ENCODE peak calls at places on chromosomes 11 and 22, in five cellular contexts. A is germinal center; J is CD8-positive, alpha-beta T cell; Z is NCI-H1930; S is non-pigmented ciliary epithelial cell. C is an unnamed sample.

GRCh38 chr11:73478737-73479347 is 102.6 kb downstream of the RELT start:
- DNase-seq in A (peak), J (no peak), Z (peak), S (no peak), C (peak)

GRCh38 chr11:120057595-120058581 is 80.0 kb downstream of the TRIM29 start:
- DNase-seq in A (no peak), J (no peak), Z (no peak), S (no peak), C (no peak)

GRCh38 chr11:94186342-94187203 is 57.9 kb downstream of the PANX1 start:
- DNase-seq in A (no peak), J (no peak), Z (no peak), S (no peak), C (no peak)

GRCh38 chr11:41431784-41432183 is 27.7 kb downstream of the LRRC4C start:
- DNase-seq in A (no peak), J (no peak), Z (no peak), S (no peak), C (peak)

GRCh38 chr11:44398266-44399045 is 88.5 kb upstream of the ALX4 start:
- DNase-seq in A (no peak), J (no peak), Z (no peak), S (no peak), C (no peak)

GRCh38 chr11:69049490-69049867 is 747 bp downstream of the TPCN2 start:
- DNase-seq in A (peak), J (no peak), Z (no peak), S (no peak), C (no peak)

GRCh38 chr11:70505761-70506657 is 107.7 kb downstream of the CTTN start:
- DNase-seq in A (no peak), J (no peak), Z (no peak), S (no peak), C (no peak)

GRCh38 chr22:19239464-19239863 is 52.1 kb downstream of the CLTCL1 start:
- DNase-seq in A (no peak), J (no peak), Z (no peak), S (no peak), C (no peak)

GRCh38 chr11:119666463-119667131 is 62.4 kb downstream of the NECTIN1 start:
- DNase-seq in A (peak), J (peak), Z (peak), S (no peak), C (peak)

GRCh38 chr22:30674482-30674881 is 6.8 kb upstream of the DUSP18 start:
- DNase-seq in A (no peak), J (no peak), Z (no peak), S (no peak), C (no peak)

GRCh38 chr11:114195981-114196731 is 100.0 kb upstream of the NNMT start:
- DNase-seq in A (no peak), J (no peak), Z (no peak), S (no peak), C (no peak)

GRCh38 chr11:129224538-129224937 is 32.4 kb upstream of the ARHGAP32 start:
- DNase-seq in A (no peak), J (no peak), Z (no peak), S (no peak), C (no peak)

GRCh38 chr11:83035070-83035854 is 36.4 kb downstream of the RAB30 start:
- DNase-seq in A (peak), J (no peak), Z (no peak), S (no peak), C (peak)

GRCh38 chr22:24429411-24430365 is 2.3 kb downstream of the ADORA2A start:
- DNase-seq in A (no peak), J (no peak), Z (no peak), S (no peak), C (peak)

GRCh38 chr11:64134963-64135362 is 30.9 kb downstream of the MACROD1 start:
- DNase-seq in A (no peak), J (no peak), Z (no peak), S (no peak), C (no peak)

GRCh38 chr11:131095501-131096185 is 179.4 kb upstream of the SNX19 start:
- DNase-seq in A (no peak), J (no peak), Z (no peak), S (no peak), C (no peak)

GRCh38 chr11:82980292-82980691 is 78.8 kb downstream of the DDIAS start:
- DNase-seq in A (no peak), J (no peak), Z (no peak), S (peak), C (no peak)

GRCh38 chr11:14577835-14578529 is 57.8 kb upstream of the PSMA1 start:
- DNase-seq in A (no peak), J (no peak), Z (no peak), S (no peak), C (peak)

GRCh38 chr22:28822930-28823481 is 22.6 kb upstream of the XBP1 start:
- DNase-seq in A (no peak), J (no peak), Z (peak), S (no peak), C (peak)

GRCh38 chr11:129709801-129710398 is 105.7 kb upstream of the TMEM45B start:
- DNase-seq in A (no peak), J (no peak), Z (no peak), S (no peak), C (no peak)

GRCh38 chr11:68117896-68118470 is 3.2 kb downstream of the CHKA start:
- DNase-seq in A (no peak), J (no peak), Z (no peak), S (no peak), C (no peak)

GRCh38 chr11:43222215-43222614 is 89.6 kb upstream of the API5 start:
- DNase-seq in A (no peak), J (no peak), Z (no peak), S (no peak), C (no peak)

GRCh38 chr11:33932721-33933120 is 40.8 kb upstream of the LMO2 start:
- DNase-seq in A (no peak), J (no peak), Z (no peak), S (no peak), C (no peak)

GRCh38 chr11:32034149-32034548 is 56.7 kb upstream of the RCN1 start:
- DNase-seq in A (no peak), J (no peak), Z (no peak), S (peak), C (no peak)

GRCh38 chr11:3049430-3050243 is 7.6 kb downstream of the CARS1 start:
- DNase-seq in A (peak), J (peak), Z (no peak), S (peak), C (peak)

GRCh38 chr11:15837901-15838489 is 518.4 kb downstream of the SOX6 start:
- DNase-seq in A (no peak), J (no peak), Z (no peak), S (no peak), C (no peak)

GRCh38 chr11:37504066-37504611 is 906.1 kb upstream of the RAG2 start:
- DNase-seq in A (no peak), J (no peak), Z (no peak), S (peak), C (no peak)

GRCh38 chr11:43071338-43071737 is 240.5 kb upstream of the API5 start:
- DNase-seq in A (no peak), J (no peak), Z (no peak), S (no peak), C (no peak)

C was measured in NAMALWA.